ENCODE peak calls at places on chromosomes 12 and 14, in six cellular contexts. S is HL-60; B is naive thymus-derived CD8-positive, alpha-beta T cell; R is GM04504; N is heart left ventricle; L is activated CD8-positive, alpha-beta memory T cell treated with anti-CD3 and anti-CD28 coated beads, Interleukin-2, amount 50 U/mL, for 48 hours. H is an unnamed sample.

GRCh38 chr12:106934277-106934676 is 21.4 kb upstream of the TMEM263 start:
- DNase-seq in S (no peak), B (no peak), R (no peak), N (no peak), L (no peak), H (no peak)

GRCh38 chr12:16266085-16266484 is 11.4 kb downstream of the SLC15A5 start:
- DNase-seq in S (no peak), B (no peak), R (no peak), N (no peak), L (no peak), H (no peak)

GRCh38 chr12:56082967-56083366 is 3.0 kb downstream of the ERBB3 start:
- DNase-seq in S (no peak), B (no peak), R (no peak), N (no peak), L (no peak), H (no peak)

GRCh38 chr12:67410246-67410645 is 141.1 kb downstream of the CAND1 start:
- DNase-seq in S (no peak), B (no peak), R (no peak), N (no peak), L (no peak), H (no peak)

GRCh38 chr12:109147954-109148353 is 31.6 kb downstream of the ACACB start:
- DNase-seq in S (no peak), B (no peak), R (peak; percentile 61), N (no peak), L (no peak), H (no peak)

GRCh38 chr14:59438148-59438766 is 26.9 kb downstream of the GPR135 start:
- DNase-seq in S (no peak), B (no peak), R (peak; percentile 24), N (no peak), L (no peak), H (no peak)

GRCh38 chr12:116906285-116906684 is 4.5 kb upstream of the FBXW8 start:
- DNase-seq in S (no peak), B (no peak), R (no peak), N (no peak), L (no peak), H (no peak)

GRCh38 chr14:75972729-75973480 is 8.9 kb downstream of the TGFB3 start:
- DNase-seq in S (no peak), B (no peak), R (no peak), N (no peak), L (no peak), H (no peak)

GRCh38 chr12:80872053-80872452 is 65.7 kb downstream of the LIN7A start:
- DNase-seq in S (no peak), B (no peak), R (no peak), N (no peak), L (no peak), H (no peak)

GRCh38 chr14:99961826-99962518 is 103.2 kb upstream of the EVL start:
- DNase-seq in S (no peak), B (no peak), R (no peak), N (no peak), L (no peak), H (no peak)

GRCh38 chr14:103105580-103106168 is 11.1 kb downstream of the EXOC3L4 start:
- DNase-seq in S (peak; percentile 54), B (no peak), R (no peak), N (no peak), L (no peak), H (peak; percentile 23)

GRCh38 chr12:58877243-58877743 is 43.0 kb downstream of the LRIG3 start:
- DNase-seq in S (no peak), B (no peak), R (peak; percentile 28), N (no peak), L (no peak), H (no peak)

GRCh38 chr14:28773176-28773575 is 6.6 kb downstream of the FOXG1 start:
- DNase-seq in S (no peak), B (no peak), R (no peak), N (no peak), L (no peak), H (no peak)

GRCh38 chr14:75350505-75351060 is 72.0 kb downstream of the FOS start:
- DNase-seq in S (no peak), B (no peak), R (no peak), N (no peak), L (no peak), H (no peak)

GRCh38 chr12:106782619-106783018 is 8.1 kb downstream of the RIC8B start:
- DNase-seq in S (no peak), B (no peak), R (no peak), N (no peak), L (no peak), H (no peak)

GRCh38 chr12:95877622-95878021 is 18.9 kb downstream of the SNRPF start:
- DNase-seq in S (no peak), B (no peak), R (no peak), N (no peak), L (no peak), H (no peak)

GRCh38 chr14:98623806-98624430 is 648.1 kb downstream of the BCL11B start:
- DNase-seq in S (no peak), B (no peak), R (no peak), N (no peak), L (no peak), H (no peak)

GRCh38 chr12:460301-461230 is 827 bp downstream of the B4GALNT3 start:
- DNase-seq in S (no peak), B (peak; percentile 10), R (no peak), N (peak; percentile 71), L (peak; percentile 69), H (peak; percentile 47)

GRCh38 chr12:93741741-93742085 is 64.5 kb downstream of the CRADD start:
- DNase-seq in S (no peak), B (no peak), R (no peak), N (no peak), L (no peak), H (peak; percentile 30)

GRCh38 chr12:126726481-126727217 is 1540.3 kb upstream of the TMEM132C start:
- DNase-seq in S (no peak), B (no peak), R (no peak), N (peak; percentile 60), L (no peak), H (no peak)

GRCh38 chr14:72573725-72574426 is 320.0 kb downstream of the DPF3 start:
- DNase-seq in S (no peak), B (no peak), R (no peak), N (no peak), L (no peak), H (no peak)

GRCh38 chr12:123607756-123608155 is 5.9 kb downstream of the DDX55 start:
- DNase-seq in S (no peak), B (no peak), R (no peak), N (no peak), L (peak; percentile 28), H (no peak)

GRCh38 chr12:118850244-118850825 is 131.0 kb upstream of the SRRM4 start:
- DNase-seq in S (peak; percentile 17), B (no peak), R (no peak), N (no peak), L (peak; percentile 54), H (peak; percentile 15)

GRCh38 chr12:114186241-114187002 is 219.5 kb downstream of the TBX5 start:
- DNase-seq in S (no peak), B (no peak), R (no peak), N (no peak), L (no peak), H (no peak)

GRCh38 chr14:66649515-66649914 is 141.6 kb downstream of the GPHN start:
- DNase-seq in S (no peak), B (no peak), R (no peak), N (no peak), L (no peak), H (no peak)

GRCh38 chr14:20609215-20610001 is 18.2 kb upstream of the RNASE12 start:
- DNase-seq in S (peak; percentile 81), B (peak; percentile 42), R (peak; percentile 77), N (no peak), L (peak; percentile 83), H (peak; percentile 69)

GRCh38 chr12:88298761-88299242 is 156.7 kb downstream of the TMTC3 start:
- DNase-seq in S (no peak), B (no peak), R (peak; percentile 59), N (no peak), L (peak; percentile 50), H (peak; percentile 14)

GRCh38 chr12:53005215-53005985 is 856 bp upstream of the EIF4B start:
- DNase-seq in S (peak; percentile 22), B (no peak), R (no peak), N (peak; percentile 62), L (no peak), H (peak; percentile 10)

GRCh38 chr14:103887557-103888115 is 40.3 kb upstream of the PPP1R13B start:
- DNase-seq in S (no peak), B (no peak), R (no peak), N (no peak), L (no peak), H (no peak)

GRCh38 chr14:37655418-37655817 is 60.0 kb downstream of the TTC6 start:
- DNase-seq in S (no peak), B (no peak), R (no peak), N (no peak), L (no peak), H (no peak)

GRCh38 chr14:90398841-90399540 is 2.2 kb downstream of the CALM1 start:
- DNase-seq in S (no peak), B (no peak), R (no peak), N (no peak), L (no peak), H (no peak)

GRCh38 chr14:71597955-71598659 is 334.1 kb upstream of the RGS6 start:
- DNase-seq in S (peak; percentile 23), B (no peak), R (no peak), N (no peak), L (no peak), H (no peak)

GRCh38 chr14:36767603-36768281 is 106.1 kb downstream of the PAX9 start:
- DNase-seq in S (no peak), B (no peak), R (no peak), N (no peak), L (no peak), H (no peak)